ENCODE peak calls at places on chromosomes 12 and 14, in five cellular contexts. G is breast epithelium, V is A549, D is body of pancreas, L is fibroblast of lung. S is an unnamed sample. For H3K9me3, the result is how much of the 10 kb centered on the place peaks cover.

GRCh38 chr14:60254176-60254575 is 5.2 kb downstream of the PPM1A start:
- DNase-seq in G (no peak), V (no peak), D (peak), L (no peak), S (no peak)

GRCh38 chr12:109719123-109720022 is 5.7 kb downstream of the FAM222A start:
- DNase-seq in G (no peak), V (peak), D (no peak), L (no peak), S (no peak)

GRCh38 chr12:110776410-110776809 is 33.7 kb upstream of the PPP1CC start:
- DNase-seq in G (no peak), V (no peak), D (no peak), L (no peak), S (no peak)

GRCh38 chr12:123813349-123813748 is 51.2 kb downstream of the DNAH10 start:
- DNase-seq in G (no peak), V (no peak), D (no peak), L (peak), S (no peak)

GRCh38 chr14:64649383-64649998 is 54.7 kb upstream of the PLEKHG3 start:
- DNase-seq in G (no peak), V (no peak), D (peak), L (peak), S (no peak)

GRCh38 chr12:981176-981828 is 9.7 kb upstream of the ERC1 start:
- DNase-seq in G (no peak), V (no peak), D (no peak), L (peak), S (no peak)

GRCh38 chr12:132483208-132483607 is 6.7 kb upstream of the FBRSL1 start:
- DNase-seq in G (no peak), V (no peak), D (no peak), L (no peak), S (no peak)

GRCh38 chr14:77043984-77044485 is 15.5 kb upstream of the IRF2BPL start:
- DNase-seq in G (no peak), V (no peak), D (no peak), L (no peak), S (no peak)

GRCh38 chr12:54680374-54680773 is 32.2 kb upstream of the DCD start:
- DNase-seq in G (no peak), V (peak), D (no peak), L (no peak), S (no peak)

GRCh38 chr12:55705802-55706402 is 1.8 kb downstream of the ITGA7 start:
- DNase-seq in G (no peak), V (peak), D (no peak), L (no peak), S (no peak)

GRCh38 chr12:21451529-21451928 is 14.1 kb downstream of the PYROXD1 start:
- DNase-seq in G (no peak), V (no peak), D (no peak), L (peak), S (no peak)

GRCh38 chr14:76937181-76938091 is 91.1 kb downstream of the IRF2BPL start:
- DNase-seq in G (no peak), V (no peak), D (peak), L (peak), S (no peak)

GRCh38 chr14:23093993-23094665 is 807 bp downstream of the ACIN1 start:
- DNase-seq in G (no peak), V (no peak), D (no peak), L (no peak), S (no peak)

GRCh38 chr12:51705450-51705849 is 114.4 kb downstream of the SCN8A start:
- DNase-seq in G (no peak), V (no peak), D (no peak), L (peak), S (no peak)

GRCh38 chr12:51699219-51699618 is 108.2 kb downstream of the SCN8A start:
- DNase-seq in G (no peak), V (no peak), D (no peak), L (no peak), S (no peak)

GRCh38 chr12:51706206-51706605 is 115.2 kb downstream of the SCN8A start:
- DNase-seq in G (no peak), V (no peak), D (no peak), L (no peak), S (no peak)

GRCh38 chr12:51700887-51701286 is 109.9 kb downstream of the SCN8A start:
- DNase-seq in G (no peak), V (no peak), D (no peak), L (no peak), S (no peak)

GRCh38 chr12:51702582-51702981 is 111.5 kb downstream of the SCN8A start:
- DNase-seq in G (no peak), V (no peak), D (no peak), L (no peak), S (no peak)
- H3K9me3 ChIP-seq in G (under half), V (under half), D (under half), L (under half), S (under half)

GRCh38 chr14:105907276-105907675 is 380.9 kb downstream of the TMEM121 start:
- DNase-seq in G (no peak), V (no peak), D (no peak), L (no peak), S (no peak)

GRCh38 chr14:105902131-105902898 is 375.9 kb downstream of the TMEM121 start:
- DNase-seq in G (no peak), V (no peak), D (no peak), L (no peak), S (no peak)

GRCh38 chr14:105905456-105905855 is 379.1 kb downstream of the TMEM121 start:
- DNase-seq in G (no peak), V (no peak), D (no peak), L (no peak), S (no peak)

GRCh38 chr14:105903971-105904370 is 377.6 kb downstream of the TMEM121 start:
- DNase-seq in G (no peak), V (no peak), D (no peak), L (no peak), S (no peak)

GRCh38 chr14:105904379-105904778 is 378.0 kb downstream of the TMEM121 start:
- DNase-seq in G (no peak), V (no peak), D (no peak), L (no peak), S (no peak)
- H3K9me3 ChIP-seq in G (under half), V (under half), D (under half), L (under half), S (under half)

DNA sequence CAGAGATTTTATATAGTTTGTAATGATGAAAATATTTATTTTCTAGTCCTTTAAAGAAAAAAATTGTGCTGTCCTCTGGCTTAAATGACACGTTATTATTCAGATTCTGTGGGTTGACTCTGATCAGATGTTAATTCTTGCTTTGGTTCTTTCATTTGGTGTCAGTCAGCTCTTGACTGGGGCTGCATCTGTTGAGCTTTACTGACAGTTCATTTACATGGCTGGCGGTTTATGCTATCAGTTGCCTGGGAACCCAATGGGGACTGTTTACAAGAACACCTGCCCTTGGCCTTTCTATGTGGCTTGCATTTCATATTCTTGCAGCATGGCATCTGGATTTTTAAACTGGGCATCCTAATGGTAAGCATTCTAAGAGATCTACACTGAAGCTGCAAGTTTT is 667.1 kb upstream of the FBXO33 start:
- DNase-seq in G (no peak), V (no peak), D (no peak), L (no peak), S (no peak)
- H3K9me3 ChIP-seq in G (under half), V (under half), D (under half), L (under half), S (under half)

GRCh38 chr14:106843376-106843775 is 1317.0 kb downstream of the TMEM121 start:
- DNase-seq in G (no peak), V (no peak), D (no peak), L (no peak), S (no peak)
- H3K9me3 ChIP-seq in G (under half), V (under half), D (under half), L (under half), S (under half)

GRCh38 chr12:27554421-27555186 is 30.6 kb downstream of the PPFIBP1 start:
- DNase-seq in G (no peak), V (peak), D (peak), L (peak), S (no peak)

GRCh38 chr12:27552235-27552634 is 28.2 kb downstream of the PPFIBP1 start:
- DNase-seq in G (no peak), V (no peak), D (no peak), L (no peak), S (no peak)

GRCh38 chr12:27552886-27553560 is 29.0 kb downstream of the PPFIBP1 start:
- DNase-seq in G (no peak), V (no peak), D (no peak), L (peak), S (no peak)

GRCh38 chr12:27555316-27555715 is 31.3 kb downstream of the PPFIBP1 start:
- DNase-seq in G (no peak), V (no peak), D (no peak), L (no peak), S (no peak)

DNA sequence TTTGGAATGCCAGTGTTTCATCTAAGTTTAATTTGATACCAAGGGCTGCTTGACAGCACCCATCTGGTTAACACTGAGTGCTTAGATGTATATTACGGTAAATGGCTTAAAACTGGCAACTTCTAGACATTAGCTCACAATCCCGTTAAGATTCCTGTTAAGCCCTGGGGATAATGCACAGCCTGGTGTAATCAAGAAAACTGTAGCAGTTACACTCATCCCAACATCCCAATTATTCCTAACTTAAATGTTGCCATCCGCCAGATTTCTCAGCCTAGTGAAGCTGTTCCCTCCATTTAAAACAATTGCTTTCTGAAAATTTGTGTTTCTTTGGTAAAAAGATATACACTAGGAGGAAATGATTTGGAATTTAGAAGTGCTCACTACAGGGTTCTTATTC is 30.0 kb downstream of the PPFIBP1 start:
- DNase-seq in G (no peak), V (no peak), D (no peak), L (no peak), S (no peak)
- H3K9me3 ChIP-seq in G (under half), V (under half), D (under half), L (under half), S (under half)

DNA sequence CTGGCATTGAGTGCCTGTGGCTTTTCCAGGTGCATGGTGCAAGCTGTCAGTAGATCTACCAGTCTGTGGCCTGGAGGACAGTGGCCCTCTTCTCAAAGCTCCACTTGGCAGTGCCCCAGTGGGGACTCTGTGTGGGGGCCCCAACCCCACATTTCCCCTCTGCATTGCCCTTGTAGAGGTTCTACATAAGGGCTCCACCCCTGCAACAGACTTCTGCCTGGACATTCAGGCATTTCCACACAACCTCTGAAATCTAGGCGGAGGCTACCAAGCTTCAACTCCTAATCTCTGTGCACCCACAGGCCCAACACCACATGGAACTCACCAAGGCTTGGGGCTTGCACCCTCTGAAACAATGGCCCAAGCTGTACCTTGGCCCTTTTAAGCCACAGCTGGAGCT is 102.7 kb upstream of the PLEKHG7 start:
- DNase-seq in G (no peak), V (no peak), D (no peak), L (no peak), S (no peak)
- H3K9me3 ChIP-seq in G (under half), V (half or more), D (under half), L (under half), S (under half)

GRCh38 chr14:106037380-106037779 is 511.0 kb downstream of the TMEM121 start:
- DNase-seq in G (no peak), V (no peak), D (no peak), L (no peak), S (no peak)
- H3K9me3 ChIP-seq in G (under half), V (under half), D (under half), L (under half), S (under half)